ENCODE peak calls at places on chromosome 5, in six cellular contexts. O is PC-9, J is foreskin fibroblast, V is cardiac muscle cell, G is psoas muscle, K is AG10803. Y is an unnamed sample.

GRCh38 chr5:106303911-106304310 is 1366.8 kb downstream of the EFNA5 start:
- DNase-seq in O (no peak), J (no peak), V (no peak), G (no peak), K (no peak), Y (no peak)

GRCh38 chr5:155193018-155193417 is 179.5 kb downstream of the KIF4B start:
- DNase-seq in O (no peak), J (no peak), V (no peak), G (no peak), K (no peak), Y (no peak)

GRCh38 chr5:154010660-154011059 is 28.1 kb downstream of the FAM114A2 start:
- DNase-seq in O (no peak), J (peak; percentile 27), V (no peak), G (no peak), K (peak; percentile 13), Y (no peak)

GRCh38 chr5:157842185-157842584 is 16.8 kb downstream of the CLINT1 start:
- DNase-seq in O (no peak), J (no peak), V (no peak), G (no peak), K (no peak), Y (no peak)

GRCh38 chr5:89948977-89949376 is 460.6 kb downstream of the CETN3 start:
- DNase-seq in O (no peak), J (no peak), V (no peak), G (no peak), K (no peak), Y (no peak)

GRCh38 chr5:38595149-38595725 is 38.8 kb upstream of the LIFR start:
- DNase-seq in O (peak; percentile 83), J (peak; percentile 75), V (peak; percentile 76), G (no peak), K (peak; percentile 91), Y (no peak)

GRCh38 chr5:57911466-57911865 is 428.9 kb upstream of the ACTBL2 start:
- DNase-seq in O (no peak), J (no peak), V (no peak), G (no peak), K (no peak), Y (no peak)

GRCh38 chr5:15823413-15823812 is 323.4 kb downstream of the FBXL7 start:
- DNase-seq in O (no peak), J (peak; percentile 57), V (no peak), G (no peak), K (peak; percentile 55), Y (no peak)

GRCh38 chr5:180467989-180468731 is 26.0 kb upstream of the CNOT6 start:
- DNase-seq in O (no peak), J (no peak), V (no peak), G (no peak), K (no peak), Y (no peak)

GRCh38 chr5:102856374-102856748 is 101.3 kb downstream of the PAM start:
- DNase-seq in O (no peak), J (peak; percentile 83), V (peak; percentile 16), G (no peak), K (peak; percentile 89), Y (no peak)

DNA sequence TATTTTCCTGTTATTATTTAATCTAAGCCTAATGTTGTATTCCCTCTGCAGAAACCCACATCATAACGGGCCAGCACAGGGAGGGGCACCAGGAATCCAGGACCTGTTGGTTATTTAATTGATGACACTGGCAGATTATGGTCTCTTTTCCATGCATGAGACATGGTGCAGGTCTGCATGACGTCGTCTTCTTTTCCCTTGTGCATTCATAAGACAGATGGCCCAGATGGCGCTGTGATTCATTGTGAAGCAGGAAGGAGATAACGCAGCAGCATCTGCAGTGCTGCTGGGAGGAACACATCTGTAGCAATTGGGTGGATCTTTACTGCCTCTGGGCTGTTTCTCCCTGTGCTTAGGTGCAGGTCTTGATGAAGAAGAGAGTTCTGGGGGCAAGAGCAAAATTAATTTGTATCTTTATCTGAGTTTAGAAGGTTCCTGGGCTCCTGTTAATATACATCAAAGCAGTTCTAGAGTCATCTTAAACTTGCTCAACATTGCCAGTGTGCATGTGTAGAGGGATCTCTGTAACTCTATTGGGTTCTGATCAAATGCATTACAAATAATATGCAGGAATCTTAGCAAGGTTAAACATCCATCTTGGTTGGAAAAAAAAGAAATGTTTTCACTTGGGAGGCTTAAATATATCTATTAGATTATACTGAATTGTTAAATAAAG is 176.1 kb downstream of the PCSK1 start:
- DNase-seq in O (no peak), J (peak; percentile 91), V (peak; percentile 78), G (peak; percentile 17), K (peak; percentile 86), Y (no peak)
- TF ChIP-seq CTCF in O (no peak), J (no peak), V (peak; percentile 17), G (no peak), K (peak; percentile 28), Y (no peak)

GRCh38 chr5:66498791-66499207 is 97.4 kb upstream of the MAST4 start:
- DNase-seq in O (no peak), J (no peak), V (peak; percentile 67), G (no peak), K (peak; percentile 1), Y (peak; percentile 20)
- TF ChIP-seq CTCF in O (no peak), J (no peak), V (peak; percentile 57), G (no peak), K (peak; percentile 12), Y (peak; percentile 37)

GRCh38 chr5:178839319-178839704 is 20.4 kb upstream of the ZNF354B start:
- DNase-seq in O (peak; percentile 68), J (no peak), V (peak; percentile 36), G (peak; percentile 34), K (no peak), Y (no peak)
- TF ChIP-seq CTCF in O (peak; percentile 71), J (no peak), V (peak; percentile 55), G (peak; percentile 39), K (peak; percentile 38), Y (no peak)

GRCh38 chr5:161009817-161010216 is 157.8 kb upstream of the ATP10B start:
- DNase-seq in O (no peak), J (no peak), V (no peak), G (no peak), K (no peak), Y (no peak)

GRCh38 chr5:161007879-161008278 is 155.9 kb upstream of the ATP10B start:
- DNase-seq in O (no peak), J (no peak), V (no peak), G (no peak), K (no peak), Y (no peak)

GRCh38 chr5:161009194-161009593 is 157.2 kb upstream of the ATP10B start:
- DNase-seq in O (no peak), J (no peak), V (no peak), G (no peak), K (no peak), Y (no peak)
- TF ChIP-seq CTCF in O (no peak), J (no peak), V (no peak), G (no peak), K (no peak), Y (no peak)

Y was measured in GM13976.